ENCODE peak calls at places on chromosomes 2 and 18, in four cellular contexts. V, L, H and T are unnamed samples.

GRCh38 chr18:67425724-67426123 is 90.8 kb downstream of the DSEL start:
- DNase-seq in V (peak; percentile 96), L (peak; percentile 78), H (no peak), T (no peak)

GRCh38 chr18:51864219-51864965 is 475.6 kb upstream of the DCC start:
- DNase-seq in L (no peak), H (no peak), V (no peak), T (no peak)

GRCh38 chr2:192162392-192163042 is 32.2 kb downstream of the TMEFF2 start:
- DNase-seq in H (no peak), V (peak; percentile 90), L (peak; percentile 89), T (peak; percentile 52)

GRCh38 chr2:10529611-10530010 is 81.5 kb upstream of the ODC1 start:
- DNase-seq in L (no peak), V (no peak), H (peak; percentile 37), T (no peak)

GRCh38 chr2:85111819-85112281 is 21.3 kb upstream of the TCF7L1 start:
- DNase-seq in H (no peak), V (peak; percentile 56), L (no peak), T (no peak)

GRCh38 chr2:165469417-165469816 is at the start of gene CSRNP3:
- DNase-seq in V (peak; percentile 81), L (peak; percentile 91), H (no peak), T (peak; percentile 41)

GRCh38 chr2:112483047-112483473 is 1.1 kb downstream of the TTL start:
- DNase-seq in L (peak; percentile 53), H (no peak), V (peak; percentile 52), T (peak; percentile 42)

GRCh38 chr2:47019532-47019931 is 103.9 kb upstream of the MCFD2 start:
- DNase-seq in H (no peak), L (no peak), V (no peak), T (no peak)

GRCh38 chr2:117858336-117858735 is 43.8 kb downstream of the DDX18 start:
- DNase-seq in H (no peak), V (no peak), L (peak; percentile 7), T (no peak)

GRCh38 chr2:156435725-156436476 is at the start of gene GPD2:
- DNase-seq in L (peak; percentile 94), H (peak; percentile 98), V (peak; percentile 85), T (peak; percentile 83)

GRCh38 chr2:88310787-88311186 is 140.6 kb downstream of the THNSL2 start:
- DNase-seq in V (no peak), L (no peak), H (no peak), T (no peak)
- TF ChIP-seq CTCF in V (no peak), L (no peak), H (no peak), T (no peak)

DNA sequence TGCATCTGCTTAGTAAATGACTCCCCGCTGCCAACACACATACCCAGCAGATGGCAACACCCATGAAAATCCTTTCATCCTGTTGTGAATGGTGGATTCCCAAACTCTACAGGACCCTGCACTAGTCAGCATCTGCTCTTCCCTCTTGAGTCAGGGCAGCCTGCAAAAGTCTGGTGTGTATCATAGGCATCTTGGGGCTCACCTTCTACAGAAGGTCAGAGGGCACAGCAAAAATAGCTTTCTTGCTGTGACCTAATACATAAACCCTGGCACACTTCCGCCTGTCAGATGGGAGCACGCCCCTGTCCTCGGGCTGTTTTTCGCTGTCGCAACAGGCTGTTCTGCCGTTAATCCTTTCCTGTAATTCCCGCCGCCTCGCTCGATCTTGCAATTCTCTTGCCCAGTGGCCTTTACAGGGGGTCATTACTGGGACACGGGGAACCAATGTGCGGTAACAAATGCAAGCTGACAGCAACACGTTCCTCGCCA is 19.9 kb upstream of the SCYGR1 start:
- DNase-seq in L (no peak), V (no peak), H (peak; percentile 78), T (no peak)
- TF ChIP-seq CTCF in L (no peak), V (no peak), H (no peak), T (no peak)

GRCh38 chr2:240858871-240859270 is 9.8 kb upstream of the AGXT start:
- DNase-seq in V (no peak), L (no peak), H (no peak), T (no peak)
- TF ChIP-seq CTCF in V (no peak), L (no peak), H (no peak), T (no peak)

GRCh38 chr18:12409466-12409865 is 1.7 kb downstream of the PRELID3A start:
- DNase-seq in V (no peak), H (no peak), L (no peak), T (no peak)
- TF ChIP-seq CTCF in V (no peak), H (no peak), L (no peak), T (no peak)

GRCh38 chr18:76459687-76460350 is 35.2 kb downstream of the ZNF516 start:
- DNase-seq in L (peak; percentile 99), V (peak; percentile 100), H (no peak), T (no peak)
- TF ChIP-seq CTCF in L (peak; percentile 33), V (no peak), H (no peak), T (no peak)

DNA sequence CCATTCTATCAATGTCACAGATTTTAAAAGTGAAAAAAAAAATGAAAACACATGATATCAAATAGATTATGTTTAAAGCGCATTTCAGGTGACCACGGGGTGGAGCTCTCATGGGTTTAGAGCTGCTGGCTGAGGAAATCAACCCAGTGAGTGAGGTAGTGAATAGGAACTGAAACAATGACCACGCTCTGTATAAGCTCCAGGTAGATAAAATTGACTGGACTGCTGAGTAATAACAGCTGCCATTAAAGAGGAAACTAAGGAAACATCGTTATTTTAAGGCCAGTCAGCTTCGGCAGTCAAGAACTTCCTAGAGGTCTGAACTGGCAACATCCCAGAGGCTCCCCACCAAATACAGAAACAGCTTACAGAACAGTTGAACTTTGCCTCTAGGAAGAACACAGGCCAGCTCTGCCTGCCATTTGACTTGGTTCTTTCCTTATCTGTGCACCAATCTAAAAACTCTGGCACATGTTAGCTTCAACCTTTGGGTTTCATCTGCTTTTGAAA is 185.9 kb downstream of the PDE1A start:
- DNase-seq in V (peak; percentile 41), H (no peak), L (peak; percentile 55), T (peak; percentile 48)
- TF ChIP-seq CTCF in V (peak; percentile 29), H (peak; percentile 50), L (peak; percentile 37), T (peak; percentile 17)

GRCh38 chr2:155368934-155369333 is 670.4 kb downstream of the KCNJ3 start:
- DNase-seq in V (peak; percentile 17), L (peak; percentile 20), H (no peak), T (no peak)
- TF ChIP-seq CTCF in V (no peak), L (peak; percentile 19), H (no peak), T (no peak)

DNA sequence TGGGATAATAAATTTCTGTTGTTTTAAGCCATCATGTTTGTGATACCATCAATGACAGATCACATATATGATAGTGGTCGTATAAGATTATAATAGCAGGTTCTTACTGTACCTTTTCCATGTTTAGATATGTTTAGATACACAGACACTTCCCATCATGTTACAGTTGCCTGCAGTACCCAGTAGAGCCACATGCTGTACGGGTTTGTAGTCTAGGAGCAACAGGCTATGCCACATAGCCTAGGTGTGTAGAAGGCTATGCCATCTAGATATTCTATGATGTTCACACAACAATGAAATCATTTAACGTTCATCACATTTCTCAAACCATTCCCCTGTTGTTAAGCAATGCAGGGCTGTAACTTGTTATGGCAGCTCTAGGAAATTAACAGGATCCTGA is 132.9 kb upstream of the SH3BP4 start:
- DNase-seq in V (no peak), L (no peak), H (no peak), T (no peak)
- TF ChIP-seq CTCF in V (peak; percentile 9), L (no peak), H (no peak), T (no peak)

GRCh38 chr18:30444544-30444943 is 598.0 kb downstream of the DSC3 start:
- DNase-seq in L (no peak), H (no peak), V (no peak), T (no peak)
- TF ChIP-seq CTCF in L (no peak), H (no peak), V (no peak), T (no peak)

GRCh38 chr2:106572541-106573148 is 85.5 kb downstream of the CD8B2 start:
- DNase-seq in H (no peak), V (no peak), L (peak; percentile 30), T (peak; percentile 42)
- TF ChIP-seq CTCF in H (peak; percentile 27), V (peak; percentile 39), L (peak; percentile 53), T (peak; percentile 84)